ENCODE peak calls at places on chromosome 12, in five cellular contexts. J, R, Q, Y and I are unnamed samples.

GRCh38 chr12:54044425-54045093 is 9.1 kb upstream of the HOXC4 start:
- DNase-seq in J (no peak), Y (no peak), R (no peak), Q (no peak), I (no peak)

GRCh38 chr12:100956311-100956852 is 161.8 kb downstream of the ANO4 start:
- DNase-seq in Q (no peak), R (no peak), Y (no peak), J (no peak), I (no peak)

GRCh38 chr12:125742413-125742812 is 677.2 kb downstream of the AACS start:
- DNase-seq in J (no peak), Q (no peak), R (no peak), Y (no peak), I (no peak)

GRCh38 chr12:49131973-49132461 is 822 bp upstream of the TUBA1B start:
- DNase-seq in Q (peak), J (no peak), Y (no peak), R (no peak), I (no peak)

GRCh38 chr12:85029456-85029855 is 6.6 kb downstream of the TSPAN19 start:
- DNase-seq in R (no peak), Q (peak), J (no peak), Y (no peak), I (no peak)

GRCh38 chr12:57779736-57780135 is 2.9 kb upstream of the TSFM start:
- DNase-seq in Q (no peak), Y (no peak), R (no peak), J (no peak), I (no peak)

GRCh38 chr12:120140603-120141002 is 24.1 kb upstream of the RAB35 start:
- DNase-seq in Y (no peak), R (no peak), J (no peak), Q (no peak), I (no peak)

GRCh38 chr12:125169870-125170269 is 104.6 kb downstream of the AACS start:
- DNase-seq in Q (no peak), R (no peak), J (no peak), Y (no peak), I (no peak)

GRCh38 chr12:28855761-28856160 is 293.3 kb upstream of the FAR2 start:
- DNase-seq in J (no peak), Q (peak), R (no peak), Y (no peak), I (no peak)

GRCh38 chr12:108559748-108560147 is 1.2 kb downstream of the SART3 start:
- DNase-seq in J (no peak), Y (no peak), R (no peak), Q (no peak), I (no peak)
- TF ChIP-seq CTCF in J (peak), Y (no peak), R (no peak), Q (no peak), I (no peak)

GRCh38 chr12:43728117-43728516 is 30.5 kb downstream of the PUS7L start:
- DNase-seq in Y (no peak), J (no peak), Q (peak), R (no peak), I (no peak)
- TF ChIP-seq CTCF in Y (no peak), J (no peak), Q (peak), R (no peak), I (peak)

DNA sequence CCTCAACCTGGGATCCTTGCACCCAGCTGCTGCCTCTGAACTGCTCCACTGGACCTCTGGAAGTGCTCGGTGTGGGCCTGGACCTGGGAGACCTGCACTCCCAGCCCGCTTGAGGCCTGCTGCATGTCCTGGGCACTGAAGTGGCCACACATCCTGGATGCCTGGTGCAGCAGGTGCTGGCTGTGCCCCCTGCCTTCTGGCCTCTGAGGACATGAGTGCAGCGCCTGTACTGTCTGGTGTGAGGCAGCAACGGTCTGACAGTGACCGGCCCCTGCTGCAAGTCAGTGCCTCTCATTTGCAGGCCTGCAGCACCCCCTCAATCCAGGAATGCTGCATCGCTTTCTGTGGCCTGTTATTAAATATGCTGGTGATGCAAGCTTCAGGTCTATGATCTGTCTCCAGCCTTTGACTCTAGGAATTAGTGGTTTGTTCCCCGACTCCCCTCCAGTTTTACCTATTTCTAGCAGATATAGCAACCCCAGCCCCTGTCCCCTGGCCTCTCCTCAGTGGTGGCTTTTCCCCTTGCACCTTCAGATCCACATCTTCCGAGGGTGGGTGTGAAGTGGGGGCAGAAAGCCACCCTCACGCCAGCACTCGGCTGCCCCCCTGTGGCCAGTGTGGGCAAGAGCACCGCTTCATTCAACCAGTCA is 3.6 kb downstream of the SMIM41 start:
- DNase-seq in J (peak), R (peak), Y (no peak), Q (peak), I (peak)
- TF ChIP-seq CTCF in J (peak), R (peak), Y (peak), Q (peak), I (peak)

DNA sequence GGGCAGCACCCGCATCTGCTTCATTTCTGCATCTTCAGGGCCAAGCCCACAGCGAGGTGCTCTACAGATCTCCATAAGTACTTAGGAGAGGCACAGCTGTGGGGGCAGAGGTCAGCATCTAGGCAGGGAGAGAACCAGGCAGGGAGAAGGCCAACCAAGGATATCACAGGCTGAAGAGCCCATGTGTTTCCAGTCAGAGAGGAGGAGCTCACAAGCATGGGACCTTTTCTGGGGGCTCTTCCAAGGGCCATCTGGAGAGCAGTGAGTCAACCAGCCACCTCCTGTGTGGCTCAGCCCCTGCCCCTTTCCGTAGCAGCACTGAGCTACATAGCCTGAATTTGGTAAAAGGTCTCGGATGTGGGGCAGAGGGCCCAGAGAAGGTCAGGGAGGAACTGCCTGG is 78.5 kb downstream of the ARL6IP4 start:
- DNase-seq in Q (peak), R (no peak), Y (no peak), J (no peak), I (no peak)
- TF ChIP-seq CTCF in Q (no peak), R (no peak), Y (no peak), J (no peak), I (no peak)

DNA sequence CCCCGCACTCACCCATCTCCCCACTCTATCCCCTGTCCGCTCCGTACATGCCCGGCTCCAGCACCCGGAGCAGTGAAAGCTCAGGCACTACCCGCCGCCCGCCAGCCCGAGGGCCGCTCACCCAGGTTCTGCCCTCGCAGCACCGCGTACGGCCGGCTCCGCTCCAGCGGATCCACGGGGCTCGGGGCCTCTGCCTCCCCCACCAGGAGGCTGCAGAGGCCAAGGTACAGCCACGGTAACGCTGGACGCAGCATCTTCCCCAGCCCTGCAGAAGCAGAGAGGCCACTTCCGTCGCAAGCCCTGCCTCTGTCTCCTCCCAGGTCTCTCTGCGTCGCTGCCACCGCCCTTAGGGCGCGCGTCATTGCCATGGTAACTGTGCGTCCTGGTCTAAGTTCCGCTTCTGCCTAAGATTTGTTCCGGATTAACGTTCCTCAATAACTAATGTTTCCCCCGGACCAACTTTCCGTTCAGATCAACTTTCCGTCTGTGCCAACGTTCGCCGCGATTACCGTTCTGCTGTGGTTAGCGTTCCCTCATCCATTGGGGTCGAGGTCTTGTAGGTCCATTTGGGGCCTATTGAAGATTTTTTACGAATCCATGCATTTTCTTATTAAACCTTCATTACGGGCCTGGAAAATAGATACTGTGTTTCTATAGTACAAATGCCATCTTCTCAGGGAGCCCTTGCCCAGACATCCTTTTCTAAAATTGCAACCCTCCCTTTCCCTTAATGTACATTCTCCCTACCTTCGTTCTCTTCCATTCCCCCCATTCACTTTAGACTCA is at the start of gene C12orf76:
- DNase-seq in R (peak), Y (peak), J (peak), Q (peak), I (peak)
- TF ChIP-seq CTCF in R (no peak), Y (no peak), J (no peak), Q (no peak), I (no peak)

GRCh38 chr12:121223283-121223946 is 13.5 kb downstream of the P2RX4 start:
- DNase-seq in Q (no peak), Y (no peak), R (no peak), J (peak), I (no peak)
- TF ChIP-seq CTCF in Q (peak), Y (no peak), R (peak), J (peak), I (no peak)

GRCh38 chr12:104825408-104825807 is 132.7 kb downstream of the SLC41A2 start:
- DNase-seq in Y (no peak), R (no peak), J (peak), Q (no peak), I (no peak)
- TF ChIP-seq CTCF in Y (no peak), R (no peak), J (peak), Q (peak), I (peak)

GRCh38 chr12:131093971-131094830 is 140.5 kb downstream of the ADGRD1 start:
- DNase-seq in Q (no peak), J (peak), Y (no peak), R (peak), I (peak)

GRCh38 chr12:131091976-131092691 is 138.4 kb downstream of the ADGRD1 start:
- DNase-seq in Y (no peak), Q (no peak), R (peak), J (peak), I (peak)

GRCh38 chr12:131091413-131091975 is 137.8 kb downstream of the ADGRD1 start:
- DNase-seq in Q (no peak), R (peak), J (peak), Y (no peak), I (no peak)

GRCh38 chr12:131094831-131095805 is 141.4 kb downstream of the ADGRD1 start:
- DNase-seq in R (peak), J (peak), Q (no peak), Y (no peak), I (peak)

DNA sequence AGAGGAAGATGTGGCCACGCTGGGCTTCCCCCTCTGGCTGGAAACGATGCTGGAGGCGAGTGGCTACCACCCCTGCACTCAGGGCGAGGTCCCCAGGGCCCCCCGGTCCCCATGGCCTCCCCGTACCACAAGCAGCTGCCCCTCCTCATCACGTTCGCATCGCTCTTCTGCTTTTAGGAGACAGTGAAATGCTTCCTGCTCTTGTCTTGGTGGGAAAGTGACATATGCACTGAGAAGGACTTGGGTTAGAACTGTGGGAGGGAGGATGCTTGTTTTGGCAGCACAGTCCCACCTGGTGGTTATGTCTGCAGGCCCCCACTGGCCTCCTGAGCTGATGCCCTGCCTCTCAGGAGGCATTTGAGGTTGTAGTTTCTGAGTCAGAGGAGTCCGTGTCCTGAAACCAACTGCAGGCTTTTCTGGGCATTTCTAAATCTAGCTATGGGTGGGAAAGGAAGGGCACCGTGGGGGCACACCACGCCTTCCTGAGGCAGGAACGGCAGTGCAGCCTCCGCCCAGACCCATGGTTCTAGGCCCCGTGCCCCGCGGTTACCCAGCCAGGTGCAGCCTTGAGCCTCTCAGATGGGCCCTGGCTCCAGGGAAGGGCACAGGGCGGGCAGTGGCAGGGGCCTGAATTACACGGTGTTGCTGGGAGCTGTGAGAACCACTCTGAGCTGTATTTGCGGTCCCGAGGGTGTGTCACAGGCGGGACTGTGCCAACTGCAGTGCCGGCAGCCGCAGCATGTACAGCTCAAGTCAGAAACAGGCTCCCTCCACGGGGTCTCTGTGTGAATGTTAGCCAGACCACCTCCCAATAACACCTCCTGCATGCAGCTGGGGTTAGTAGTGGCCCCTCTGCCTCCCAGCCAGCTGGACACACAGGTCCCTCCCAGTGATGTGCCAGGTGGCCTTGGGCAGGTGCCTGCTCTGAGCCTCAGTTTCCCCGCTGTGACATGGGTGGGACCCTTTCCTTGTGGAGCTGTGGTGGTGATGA is 139.5 kb downstream of the ADGRD1 start:
- DNase-seq in Y (no peak), J (peak), Q (no peak), R (peak), I (peak)
- TF ChIP-seq CTCF in Y (no peak), J (no peak), Q (no peak), R (no peak), I (no peak)